ENCODE peak calls at places on chromosomes 3 and 15, in eight cellular contexts. I, S, E, O, M, F, T and Y are unnamed samples.

GRCh38 chr3:53495518-53496501 is 1.4 kb downstream of the CACNA1D start:
- DNase-seq in I (no peak), S (no peak), E (peak; percentile 10), O (no peak), M (no peak), F (no peak), T (no peak), Y (no peak)

GRCh38 chr3:179189764-179190163 is 41.6 kb downstream of the PIK3CA start:
- DNase-seq in I (no peak), S (no peak), E (no peak), O (no peak), M (no peak), F (peak; percentile 76), T (no peak), Y (no peak)

GRCh38 chr3:17775073-17775472 is 32.6 kb upstream of the TBC1D5 start:
- DNase-seq in I (no peak), S (no peak), E (no peak), O (no peak), M (no peak), F (no peak), T (peak; percentile 22), Y (no peak)

GRCh38 chr15:92683511-92683834 is 27.9 kb upstream of the FAM174B start:
- DNase-seq in I (no peak), S (no peak), E (peak; percentile 28), O (no peak), M (no peak), F (no peak), T (no peak), Y (peak; percentile 59)

GRCh38 chr15:63221346-63221745 is 31.9 kb downstream of the RAB8B start:
- DNase-seq in I (no peak), S (no peak), E (no peak), O (no peak), M (no peak), F (peak; percentile 56), T (no peak), Y (no peak)

GRCh38 chr15:78077860-78078187 is 313 bp upstream of the TBC1D2B start:
- DNase-seq in I (no peak), S (no peak), E (no peak), O (no peak), M (no peak), F (no peak), T (no peak), Y (peak; percentile 39)

GRCh38 chr3:11059090-11059798 is 66.7 kb downstream of the SLC6A1 start:
- DNase-seq in I (no peak), S (no peak), E (no peak), O (peak; percentile 59), M (peak; percentile 52), F (peak; percentile 78), T (no peak), Y (peak; percentile 23)

GRCh38 chr3:11844891-11845290 is 1.8 kb downstream of the TAMM41 start:
- DNase-seq in I (no peak), S (no peak), E (no peak), O (no peak), M (no peak), F (no peak), T (no peak), Y (no peak)

GRCh38 chr3:45345849-45346535 is 42.4 kb upstream of the LARS2 start:
- DNase-seq in I (no peak), S (no peak), E (no peak), O (peak; percentile 7), M (no peak), F (no peak), T (no peak), Y (no peak)

GRCh38 chr15:25796395-25796794 is 66.7 kb downstream of the ATP10A start:
- DNase-seq in I (no peak), S (peak; percentile 73), E (no peak), O (no peak), M (no peak), F (no peak), T (no peak), Y (no peak)

GRCh38 chr15:101258238-101259144 is 6.6 kb upstream of the CHSY1 start:
- DNase-seq in I (peak; percentile 43), S (peak; percentile 64), E (no peak), O (peak; percentile 63), M (no peak), F (peak; percentile 89), T (peak; percentile 57), Y (peak; percentile 72)

GRCh38 chr15:73054417-73054963 is 2.2 kb downstream of the NEO1 start:
- DNase-seq in I (no peak), S (no peak), E (no peak), O (no peak), M (no peak), F (no peak), T (no peak), Y (no peak)

GRCh38 chr3:124845406-124845805 is 41.8 kb downstream of the ITGB5 start:
- DNase-seq in I (no peak), S (no peak), E (no peak), O (no peak), M (peak; percentile 90), F (peak; percentile 96), T (no peak), Y (peak; percentile 52)

GRCh38 chr3:143119009-143119914 is at the start of gene CHST2:
- DNase-seq in I (peak; percentile 60), S (no peak), E (peak; percentile 75), O (peak; percentile 19), M (peak; percentile 23), F (peak; percentile 69), T (peak; percentile 60), Y (peak; percentile 80)

GRCh38 chr3:120113128-120114116 is 19.2 kb upstream of the GSK3B start:
- DNase-seq in I (no peak), S (no peak), E (no peak), O (no peak), M (no peak), F (peak; percentile 69), T (no peak), Y (no peak)

GRCh38 chr3:125324341-125324740 is 50.8 kb downstream of the ZNF148 start:
- DNase-seq in I (no peak), S (no peak), E (no peak), O (no peak), M (no peak), F (no peak), T (no peak), Y (no peak)

GRCh38 chr3:187293977-187294376 is 2.4 kb upstream of the MASP1 start:
- DNase-seq in I (no peak), S (no peak), E (no peak), O (no peak), M (no peak), F (no peak), T (no peak), Y (no peak)

GRCh38 chr3:194998417-194998816 is 272.5 kb downstream of the XXYLT1 start:
- DNase-seq in I (no peak), S (peak; percentile 5), E (no peak), O (no peak), M (no peak), F (no peak), T (no peak), Y (no peak)

GRCh38 chr15:67839358-67839928 is 402 bp downstream of the RNU6-1 start:
- DNase-seq in I (no peak), S (no peak), E (no peak), O (peak; percentile 53), M (no peak), F (peak; percentile 63), T (no peak), Y (peak; percentile 81)

GRCh38 chr3:168803536-168803935 is 707.8 kb upstream of the GOLIM4 start:
- DNase-seq in I (no peak), S (no peak), E (no peak), O (no peak), M (no peak), F (peak; percentile 20), T (no peak), Y (no peak)

GRCh38 chr3:58518304-58518789 is 18.6 kb downstream of the ACOX2 start:
- DNase-seq in I (no peak), S (no peak), E (no peak), O (no peak), M (no peak), F (no peak), T (no peak), Y (no peak)

GRCh38 chr3:149120051-149120972 is 9.1 kb upstream of the HPS3 start:
- DNase-seq in I (no peak), S (no peak), E (no peak), O (peak; percentile 40), M (peak; percentile 43), F (peak; percentile 88), T (peak; percentile 39), Y (no peak)

GRCh38 chr3:112035241-112035640 is 705 bp downstream of the TMPRSS7 start:
- DNase-seq in I (no peak), S (no peak), E (no peak), O (no peak), M (no peak), F (no peak), T (no peak), Y (no peak)

GRCh38 chr15:41772720-41773331 is 1.5 kb upstream of the MAPKBP1 start:
- DNase-seq in I (peak; percentile 32), S (no peak), E (no peak), O (peak; percentile 79), M (peak; percentile 51), F (peak; percentile 83), T (peak; percentile 63), Y (peak; percentile 55)

GRCh38 chr15:41774062-41774872 is at the start of gene MAPKBP1:
- DNase-seq in I (peak; percentile 93), S (peak; percentile 98), E (peak; percentile 96), O (peak; percentile 99), M (peak; percentile 91), F (peak; percentile 97), T (peak; percentile 98), Y (peak; percentile 99)

GRCh38 chr15:41773729-41774061 is 589 bp upstream of the MAPKBP1 start:
- DNase-seq in I (no peak), S (no peak), E (no peak), O (no peak), M (no peak), F (no peak), T (no peak), Y (no peak)

GRCh38 chr15:41774873-41775417 is 661 bp downstream of the MAPKBP1 start:
- DNase-seq in I (no peak), S (no peak), E (no peak), O (peak; percentile 4), M (no peak), F (no peak), T (no peak), Y (no peak)

GRCh38 chr15:41773332-41773728 is 954 bp upstream of the MAPKBP1 start:
- DNase-seq in I (no peak), S (no peak), E (no peak), O (no peak), M (no peak), F (no peak), T (no peak), Y (no peak)
- H3K4me3 ChIP-seq in I (peak overlapping the region; percentile 70), S (peak overlapping the region; percentile 81), E (peak overlapping the region; percentile 83), O (peak overlapping the region; percentile 41), M (peak overlapping the region; percentile 68), F (peak overlapping the region; percentile 76), T (peak overlapping the region; percentile 89), Y (peak overlapping the region; percentile 60)

GRCh38 chr15:43330780-43331086 is 360 bp upstream of the LCMT2 start:
- DNase-seq in I (no peak), S (no peak), E (no peak), O (no peak), M (no peak), F (no peak), T (no peak), Y (no peak)
- H3K4me3 ChIP-seq in I (peak overlapping the region; percentile 74), S (peak overlapping the region; percentile 93), E (peak overlapping the region; percentile 74), O (peak overlapping the region; percentile 55), M (peak overlapping the region; percentile 90), F (peak overlapping the region; percentile 88), T (peak overlapping the region; percentile 92), Y (no peak overlapping the region)

GRCh38 chr3:162082516-162082915 is 585.9 kb downstream of the OTOL1 start:
- DNase-seq in I (no peak), S (no peak), E (no peak), O (no peak), M (no peak), F (no peak), T (no peak), Y (no peak)
- H3K4me3 ChIP-seq in I (no peak overlapping the region), S (no peak overlapping the region), E (no peak overlapping the region), O (no peak overlapping the region), M (no peak overlapping the region), F (no peak overlapping the region), T (no peak overlapping the region), Y (no peak overlapping the region)

GRCh38 chr15:55627730-55628368 is 39.7 kb upstream of the PYGO1 start:
- DNase-seq in I (no peak), S (no peak), E (no peak), O (no peak), M (peak; percentile 67), F (peak; percentile 90), T (no peak), Y (peak; percentile 29)
- H3K4me3 ChIP-seq in I (no peak overlapping the region), S (no peak overlapping the region), E (no peak overlapping the region), O (no peak overlapping the region), M (no peak overlapping the region), F (no peak overlapping the region), T (no peak overlapping the region), Y (no peak overlapping the region)